ENCODE peak calls at places on chromosomes 1 and 21, in five cellular contexts. J is colonic mucosa, O is fibroblast of lung, B is spleen, T is neuronal stem cell. V is an unnamed sample.

GRCh38 chr1:41175546-41175945 is 66.6 kb downstream of the SCMH1 start:
- DNase-seq in T (no peak), B (no peak), J (no peak), O (peak; percentile 52), V (peak; percentile 6)

GRCh38 chr1:227939791-227940771 is 7.7 kb downstream of the WNT9A start:
- DNase-seq in O (no peak), B (peak; percentile 69), T (no peak), J (peak; percentile 10), V (no peak)

GRCh38 chr1:178659789-178660208 is 65.2 kb upstream of the RALGPS2 start:
- DNase-seq in O (no peak), T (no peak), J (no peak), B (no peak), V (no peak)

GRCh38 chr1:112995890-112996289 is 39.9 kb upstream of the SLC16A1 start:
- DNase-seq in B (no peak), T (no peak), J (no peak), O (peak; percentile 22), V (peak; percentile 22)

GRCh38 chr1:172906778-172907592 is 143.8 kb downstream of the TNFSF18 start:
- DNase-seq in J (no peak), O (peak; percentile 96), B (no peak), T (no peak), V (peak; percentile 89)

GRCh38 chr1:241736387-241736786 is 84.3 kb downstream of the WDR64 start:
- DNase-seq in J (no peak), O (no peak), B (no peak), T (no peak), V (no peak)

GRCh38 chr21:33028759-33029511 is 3.2 kb downstream of the OLIG2 start:
- DNase-seq in O (no peak), T (no peak), J (no peak), B (no peak), V (no peak)

GRCh38 chr1:155083865-155084721 is 5.5 kb downstream of the EFNA3 start:
- DNase-seq in T (no peak), B (no peak), J (peak; percentile 89), O (no peak), V (no peak)

GRCh38 chr1:169548312-169548711 is 38.0 kb downstream of the F5 start:
- DNase-seq in O (no peak), J (no peak), T (no peak), B (no peak), V (no peak)

DNA sequence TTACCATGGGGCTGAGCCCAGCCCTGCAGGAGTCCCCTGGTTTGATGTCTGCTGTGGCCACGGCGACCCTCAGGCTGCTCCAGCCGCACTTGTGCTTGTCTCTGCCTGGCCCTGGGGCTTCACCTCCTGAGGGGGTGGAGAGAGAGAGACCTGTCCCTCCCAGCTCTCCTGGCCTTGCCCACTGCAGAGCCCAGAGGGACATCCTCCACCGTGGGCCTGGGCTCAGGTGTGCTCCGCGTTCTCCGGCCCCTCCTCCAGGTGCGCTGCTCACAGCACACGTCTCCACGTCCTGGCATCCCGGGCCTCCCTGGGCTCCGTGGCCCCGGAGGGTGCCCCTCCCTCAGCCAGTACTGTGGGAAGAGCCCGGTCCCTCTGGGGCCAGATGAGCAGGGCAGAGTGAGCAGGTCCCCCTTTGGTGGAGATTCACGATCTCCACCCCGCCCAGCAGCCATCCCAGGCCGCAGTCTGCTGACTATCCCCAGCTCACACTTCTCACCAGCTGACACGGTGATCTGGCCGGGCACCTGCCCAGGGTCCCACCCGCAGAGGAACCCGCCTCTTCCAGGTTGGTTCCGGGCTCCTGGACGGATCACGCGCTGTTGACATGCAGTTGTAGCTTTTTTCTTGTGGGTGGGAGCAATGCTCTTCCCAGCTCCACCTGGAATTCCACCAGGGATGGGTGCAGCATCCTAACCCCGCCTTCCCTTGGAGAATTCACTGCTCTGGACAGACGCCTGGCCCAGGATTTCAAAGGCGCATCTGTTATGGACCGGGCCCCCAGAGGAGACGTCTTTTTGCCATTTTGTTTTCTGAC is 41.8 kb upstream of the POFUT2 start:
- DNase-seq in O (no peak), B (peak; percentile 61), J (peak; percentile 40), T (no peak), V (no peak)
- H3K4me3 ChIP-seq in O (no peak overlapping the region), B (no peak overlapping the region), J (no peak overlapping the region), T (no peak overlapping the region), V (no peak overlapping the region)

GRCh38 chr1:234737915-234738314 is 127.9 kb upstream of the IRF2BP2 start:
- DNase-seq in B (no peak), J (no peak), T (no peak), O (no peak), V (no peak)
- H3K4me3 ChIP-seq in B (no peak overlapping the region), J (no peak overlapping the region), T (peak overlapping the region; percentile 0), O (no peak overlapping the region), V (no peak overlapping the region)

DNA sequence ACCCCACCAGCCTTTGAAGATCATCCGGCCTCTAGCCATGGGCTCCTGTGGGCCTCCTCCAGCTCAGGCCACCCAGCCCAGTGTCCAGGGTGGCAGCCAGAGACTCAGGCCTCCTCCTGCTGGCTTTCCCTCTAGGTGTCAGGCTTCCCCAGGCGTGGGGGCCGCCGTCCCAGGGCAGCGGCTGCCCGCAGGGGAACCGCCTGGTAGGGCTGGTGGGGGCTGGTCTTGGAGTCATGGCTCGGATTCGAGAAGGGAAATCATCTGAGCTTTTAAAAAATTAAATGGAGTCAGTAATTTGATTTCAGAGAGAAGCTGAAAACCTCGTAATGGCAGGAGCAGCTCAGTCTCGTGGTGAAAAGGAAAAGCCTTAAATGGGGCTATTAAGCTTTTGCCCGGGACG is 66.5 kb upstream of the TARDBP start:
- DNase-seq in O (no peak), T (no peak), B (no peak), J (no peak), V (no peak)
- H3K4me3 ChIP-seq in O (no peak overlapping the region), T (no peak overlapping the region), B (no peak overlapping the region), J (no peak overlapping the region), V (no peak overlapping the region)

GRCh38 chr1:206004821-206005220 is 1.6 kb upstream of the RAB7B start:
- DNase-seq in T (no peak), B (no peak), O (peak; percentile 33), J (peak; percentile 11), V (no peak)

GRCh38 chr1:206004269-206004800 is 1.1 kb upstream of the RAB7B start:
- DNase-seq in B (no peak), O (peak; percentile 6), T (no peak), J (no peak), V (no peak)

GRCh38 chr1:206001476-206001888 is 1.7 kb downstream of the RAB7B start:
- DNase-seq in O (peak; percentile 99), B (no peak), J (peak; percentile 18), T (no peak), V (peak; percentile 92)

GRCh38 chr1:206002160-206002559 is 1.0 kb downstream of the RAB7B start:
- DNase-seq in J (no peak), B (no peak), T (no peak), O (no peak), V (no peak)

DNA sequence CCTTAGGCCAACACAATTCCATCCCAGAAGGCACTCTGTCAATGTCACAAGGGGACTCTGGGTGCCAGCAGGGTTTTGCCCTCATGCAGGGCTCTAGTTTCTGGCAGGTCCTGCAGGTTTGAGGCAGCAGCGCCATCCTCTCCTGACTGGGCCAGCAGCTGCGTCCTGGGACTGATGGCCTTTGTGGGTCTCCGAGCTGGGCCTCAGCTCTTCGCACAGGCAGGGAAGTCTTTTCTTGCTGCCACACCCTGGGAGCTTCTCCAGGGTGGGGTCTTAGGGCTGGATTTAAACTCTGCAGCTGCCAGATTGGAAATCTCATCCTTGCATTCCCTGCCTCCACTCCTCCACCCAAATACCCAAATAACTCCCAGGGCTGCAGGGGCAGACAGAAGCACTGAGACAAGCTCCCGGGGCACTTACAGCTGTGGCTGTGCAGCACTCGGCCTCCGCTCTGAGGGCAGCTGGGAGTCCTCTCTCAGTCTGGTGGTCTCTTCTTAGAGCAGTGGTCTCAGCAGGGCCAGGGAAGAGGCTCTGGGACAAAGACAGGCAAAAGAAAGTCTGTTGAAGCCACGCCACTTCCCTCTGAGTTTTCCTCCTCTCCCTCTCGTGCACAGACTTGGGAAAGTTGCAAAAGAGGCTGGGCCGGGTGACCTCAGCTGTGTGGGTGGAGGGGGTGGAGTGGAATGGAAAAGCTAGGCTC is at the start of gene RAB7B:
- DNase-seq in O (peak; percentile 76), B (no peak), J (peak; percentile 61), T (no peak), V (peak; percentile 59)
- H3K4me3 ChIP-seq in O (peak within 1 kb of the TSS; percentile 65), B (no peak within 1 kb of the TSS), J (peak within 1 kb of the TSS; percentile 12), T (no peak within 1 kb of the TSS), V (peak within 1 kb of the TSS; percentile 14)

GRCh38 chr1:197806718-197807117 is 31.4 kb upstream of the DENND1B start:
- DNase-seq in J (no peak), T (no peak), B (no peak), O (no peak), V (no peak)
- H3K4me3 ChIP-seq in J (no peak overlapping the region), T (no peak overlapping the region), B (no peak overlapping the region), O (no peak overlapping the region), V (no peak overlapping the region)

GRCh38 chr1:18716785-18717678 is 86.4 kb downstream of the PAX7 start:
- DNase-seq in B (no peak), O (no peak), J (no peak), T (no peak), V (no peak)
- H3K4me3 ChIP-seq in B (no peak overlapping the region), O (no peak overlapping the region), J (no peak overlapping the region), T (no peak overlapping the region), V (no peak overlapping the region)

GRCh38 chr1:216532399-216532798 is 109.2 kb upstream of the USH2A start:
- DNase-seq in J (no peak), T (no peak), B (no peak), O (no peak), V (no peak)

GRCh38 chr1:216528816-216529215 is 105.6 kb upstream of the USH2A start:
- DNase-seq in J (no peak), O (no peak), B (no peak), T (no peak), V (no peak)

GRCh38 chr1:216535059-216535458 is 111.8 kb upstream of the USH2A start:
- DNase-seq in T (no peak), J (no peak), B (no peak), O (no peak), V (no peak)

GRCh38 chr1:216533786-216534185 is 110.5 kb upstream of the USH2A start:
- DNase-seq in T (no peak), J (no peak), B (no peak), O (no peak), V (no peak)

GRCh38 chr1:216531308-216532239 is 108.3 kb upstream of the USH2A start:
- DNase-seq in T (no peak), J (no peak), O (peak; percentile 22), B (no peak), V (peak; percentile 39)
- H3K4me3 ChIP-seq in T (no peak overlapping the region), J (peak overlapping the region; percentile 20), O (peak overlapping the region; percentile 57), B (peak overlapping the region; percentile 6), V (peak overlapping the region; percentile 44)

GRCh38 chr1:31760422-31760900 is 3.7 kb downstream of the ADGRB2 start:
- DNase-seq in T (no peak), B (no peak), J (no peak), O (peak; percentile 18), V (no peak)

GRCh38 chr1:31762726-31763670 is 1.1 kb downstream of the ADGRB2 start:
- DNase-seq in T (peak; percentile 72), O (peak; percentile 37), J (peak; percentile 56), B (peak; percentile 92), V (peak; percentile 48)

GRCh38 chr1:31762323-31762722 is 1.8 kb downstream of the ADGRB2 start:
- DNase-seq in B (no peak), J (no peak), T (no peak), O (no peak), V (no peak)

GRCh38 chr1:31760901-31761470 is 3.2 kb downstream of the ADGRB2 start:
- DNase-seq in O (peak; percentile 63), B (peak; percentile 88), J (peak; percentile 50), T (peak; percentile 82), V (peak; percentile 56)

GRCh38 chr1:31761883-31762282 is 2.3 kb downstream of the ADGRB2 start:
- DNase-seq in J (no peak), B (no peak), T (no peak), O (peak; percentile 85), V (peak; percentile 52)
- H3K4me3 ChIP-seq in J (no peak overlapping the region), B (no peak overlapping the region), T (no peak overlapping the region), O (peak overlapping the region; percentile 67), V (no peak overlapping the region)

V was measured in astrocyte of the spinal cord.